ENCODE peak calls at places on chromosomes 16 and 17, in four cellular contexts. W is HepG2, K is K562, J is GM12878. E is an unnamed sample.

GRCh38 chr17:46063239-46063638 is 64.2 kb downstream of the STH start:
- DNase-seq in W (no peak), K (no peak), J (no peak), E (no peak)

GRCh38 chr17:14123579-14124278 is 54.4 kb downstream of the COX10 start:
- DNase-seq in W (no peak), K (no peak), J (peak; percentile 15), E (no peak)

GRCh38 chr17:81424151-81424550 is 28.9 kb downstream of the BAHCC1 start:
- DNase-seq in W (no peak), K (no peak), J (no peak), E (no peak)

GRCh38 chr17:83075270-83075880 is 4.0 kb upstream of the METRNL start:
- DNase-seq in W (no peak), K (no peak), J (no peak), E (no peak)

GRCh38 chr16:90077757-90078593 is 844 bp upstream of the PRDM7 start:
- DNase-seq in W (no peak), K (peak; percentile 16), J (no peak), E (no peak)

GRCh38 chr16:89598199-89598598 is 15.2 kb upstream of the DPEP1 start:
- DNase-seq in W (no peak), K (no peak), J (no peak), E (peak; percentile 35)

GRCh38 chr17:82876602-82877391 is 37.0 kb upstream of the ZNF750 start:
- DNase-seq in W (peak; percentile 65), K (peak; percentile 89), J (no peak), E (peak; percentile 85)

GRCh38 chr17:42171831-42172230 is 9.1 kb downstream of the KCNH4 start:
- DNase-seq in W (no peak), K (no peak), J (no peak), E (no peak)

GRCh38 chr16:30041841-30042240 is 10.8 kb upstream of the TLCD3B start:
- DNase-seq in W (no peak), K (no peak), J (no peak), E (no peak)

DNA sequence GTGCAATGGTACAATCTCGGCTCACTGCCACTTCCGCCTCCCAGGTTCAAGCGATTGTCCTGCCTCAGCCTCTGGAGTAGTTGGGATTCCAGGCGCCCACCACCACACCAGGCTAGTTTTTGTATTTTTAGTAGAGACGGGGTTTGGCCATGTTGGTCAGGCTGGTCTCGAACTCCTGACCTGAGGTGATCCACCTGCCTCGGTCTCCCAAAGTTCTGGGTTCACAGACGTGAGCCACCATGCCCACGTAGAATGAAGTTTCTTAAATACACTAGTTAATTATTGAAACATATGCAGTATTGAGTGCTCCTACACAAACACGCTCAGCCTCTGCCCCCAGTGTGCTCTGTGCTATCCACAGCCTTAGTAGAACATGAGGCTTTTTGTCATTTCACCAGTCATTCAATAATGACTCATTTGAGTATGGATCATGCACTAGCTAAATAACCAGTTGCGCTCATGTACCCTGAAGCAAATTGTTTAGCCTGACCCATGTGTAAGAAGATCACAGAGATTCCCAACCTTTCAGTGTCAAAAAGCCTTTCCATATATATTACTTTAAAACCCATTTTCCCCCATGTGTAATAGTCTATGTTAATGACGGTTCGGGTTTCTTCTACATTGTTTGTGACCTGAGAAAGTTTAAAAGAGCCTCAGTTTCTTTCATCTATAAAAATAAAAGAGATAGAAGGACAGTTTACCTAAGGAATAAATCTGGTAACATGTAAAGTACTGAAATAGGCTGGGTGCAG is 49.7 kb downstream of the TUBD1 start:
- DNase-seq in W (peak; percentile 96), K (peak; percentile 33), J (peak; percentile 80), E (no peak)
- TF ChIP-seq FOXK2 in W (no peak), K (no peak), J (no peak), E (no peak)

GRCh38 chr17:146546-146945 is 9.2 kb downstream of the SCGB1C2 start:
- DNase-seq in W (no peak), K (no peak), J (no peak), E (no peak)

GRCh38 chr17:144936-145670 is 7.7 kb downstream of the SCGB1C2 start:
- DNase-seq in W (no peak), K (no peak), J (no peak), E (no peak)

GRCh38 chr17:146983-147761 is 9.8 kb downstream of the SCGB1C2 start:
- DNase-seq in W (no peak), K (no peak), J (no peak), E (no peak)

GRCh38 chr17:143785-144281 is 6.5 kb downstream of the SCGB1C2 start:
- DNase-seq in W (peak; percentile 48), K (peak; percentile 85), J (no peak), E (peak; percentile 90)

GRCh38 chr17:145671-146541 is 8.5 kb downstream of the SCGB1C2 start:
- DNase-seq in W (no peak), K (no peak), J (no peak), E (no peak)
- TF ChIP-seq TARDBP in W (no peak), K (no peak), J (no peak), E (no peak)

DNA sequence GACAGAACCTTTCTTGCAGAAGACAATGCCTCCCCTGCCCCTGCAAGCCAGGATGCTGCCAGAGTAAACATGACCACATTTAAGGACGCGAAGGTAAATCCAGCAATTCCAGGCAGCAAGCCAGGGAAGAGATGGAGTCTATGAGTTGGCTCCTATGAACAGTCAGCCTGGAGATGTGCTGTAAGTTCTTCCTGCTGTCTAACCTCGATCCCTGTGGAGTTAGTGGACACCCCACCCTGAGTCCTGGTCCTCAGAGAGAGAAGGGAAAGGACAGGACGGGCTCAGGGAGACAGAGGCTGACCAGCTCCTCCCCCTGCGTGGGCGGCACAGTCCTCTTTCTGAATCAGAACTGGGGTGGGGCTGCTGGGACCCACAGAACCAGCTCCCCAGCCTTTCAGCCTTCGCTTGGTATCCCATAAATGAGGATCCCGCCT is 24.9 kb downstream of the CDC42EP4 start:
- DNase-seq in W (no peak), K (no peak), J (no peak), E (no peak)
- TF ChIP-seq FOXK2 in W (no peak), K (no peak), J (no peak), E (no peak)

DNA sequence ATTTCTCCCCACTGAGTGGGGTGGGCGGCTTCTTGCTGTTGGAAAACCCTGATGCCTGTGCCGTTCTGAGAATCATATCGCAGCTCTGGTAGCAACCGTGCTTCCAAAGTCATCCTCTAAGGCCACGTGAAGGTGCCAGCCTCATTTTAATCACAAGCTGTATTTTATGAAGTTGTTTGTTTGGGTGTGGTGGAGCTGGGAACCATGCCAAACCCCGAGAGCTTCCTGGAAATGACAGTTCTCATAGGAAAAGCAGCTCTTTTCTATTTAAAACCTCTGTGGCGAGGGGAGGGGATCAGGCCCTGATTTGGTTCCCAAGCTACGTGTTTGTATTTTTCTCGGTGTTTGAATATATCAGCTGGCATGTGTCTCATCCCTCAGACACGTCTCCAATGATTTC is 21.7 kb downstream of the KNOP1 start:
- DNase-seq in W (no peak), K (peak; percentile 57), J (no peak), E (no peak)
- TF ChIP-seq TARDBP in W (no peak), K (no peak), J (no peak), E (no peak)

DNA sequence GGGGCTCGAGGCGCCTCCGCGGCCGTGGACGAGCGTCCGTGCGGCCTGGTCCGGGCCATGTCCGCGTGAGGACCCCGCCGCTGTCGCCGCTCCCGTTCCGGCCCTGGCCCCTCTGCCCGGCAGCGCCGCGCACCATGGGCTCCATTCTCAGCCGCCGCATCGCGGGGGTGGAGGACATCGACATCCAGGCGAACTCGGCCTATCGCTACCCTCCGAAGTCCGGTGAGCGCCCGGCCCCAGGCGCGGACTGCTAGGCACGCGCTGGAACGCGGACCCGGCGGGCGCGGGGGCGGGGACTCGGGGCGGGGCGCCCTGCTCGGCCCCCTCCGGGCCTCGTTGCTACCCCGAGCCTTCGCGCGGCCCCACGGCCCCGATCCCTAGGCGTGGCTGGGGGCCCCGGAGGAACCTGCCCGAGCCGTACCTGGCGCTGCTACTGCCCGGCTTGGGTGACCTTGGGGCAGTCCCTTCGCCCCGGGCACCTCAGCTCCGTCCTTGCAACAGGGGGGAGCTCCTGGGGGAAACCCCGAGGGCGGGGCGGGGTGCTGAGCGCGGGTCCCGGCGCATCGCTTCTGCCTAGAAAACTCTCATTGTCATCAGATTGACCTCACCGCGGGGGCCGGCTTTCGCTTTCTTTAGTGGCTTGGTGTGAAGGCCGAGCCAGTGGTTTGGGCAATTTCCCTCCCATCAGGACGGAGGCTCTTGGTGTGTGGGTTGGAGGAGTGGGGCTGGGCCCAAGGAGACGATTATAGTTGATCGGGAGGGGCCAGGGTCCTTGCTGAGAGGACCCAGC is 396 bp downstream of the MGRN1 start:
- DNase-seq in W (peak; percentile 40), K (peak; percentile 53), J (peak; percentile 48), E (peak; percentile 32)
- TF ChIP-seq FOXK2 in W (no peak), K (no peak), J (no peak), E (no peak)

GRCh38 chr16:1311212-1311737 is 1.8 kb downstream of the UBE2I start:
- DNase-seq in W (no peak), K (no peak), J (no peak), E (no peak)

GRCh38 chr16:1311738-1312458 is 2.5 kb downstream of the UBE2I start:
- DNase-seq in W (no peak), K (no peak), J (no peak), E (no peak)

GRCh38 chr16:1310832-1311200 is 1.4 kb downstream of the UBE2I start:
- DNase-seq in W (no peak), K (no peak), J (no peak), E (no peak)

GRCh38 chr16:1308977-1309885 is at the start of gene UBE2I:
- DNase-seq in W (peak; percentile 93), K (peak; percentile 98), J (peak; percentile 96), E (peak; percentile 91)

GRCh38 chr16:1309888-1310831 is 724 bp downstream of the UBE2I start:
- DNase-seq in W (no peak), K (peak; percentile 67), J (no peak), E (no peak)
- TF ChIP-seq TARDBP in W (no peak), K (no peak), J (no peak), E (no peak)

DNA sequence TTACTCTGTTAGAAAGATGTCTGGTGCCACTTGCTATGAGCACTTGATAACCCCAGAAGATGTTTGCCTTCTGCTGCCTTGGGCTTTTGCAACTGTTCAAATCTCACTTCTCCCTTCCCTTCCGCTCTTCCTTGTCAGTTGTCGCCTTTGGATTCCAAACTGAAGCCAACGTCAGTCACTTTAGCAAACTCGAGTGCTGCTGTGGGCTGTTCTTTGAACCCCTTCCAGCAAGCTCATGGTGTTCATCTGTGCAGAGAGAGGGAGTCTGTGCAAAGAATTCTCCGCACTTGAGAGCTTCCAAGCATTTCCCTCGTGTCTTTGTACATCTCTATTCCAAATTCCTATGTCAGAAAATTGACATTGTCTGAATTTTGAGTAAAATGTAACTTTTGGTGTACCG is 879.4 kb downstream of the CDH11 start:
- DNase-seq in W (no peak), K (no peak), J (no peak), E (no peak)
- TF ChIP-seq FOXK2 in W (no peak), K (no peak), J (no peak), E (no peak)